ENCODE peak calls at places on chromosomes 3 and 15, in six cellular contexts. E is upper lobe of right lung, U is astrocyte, W is cardiac muscle cell, G is neural crest cell, J is glutamatergic neuron. B is an unnamed sample.

GRCh38 chr3:73653877-73654276 is 29.1 kb upstream of the PDZRN3 start:
- DNase-seq in E (no peak), U (peak; percentile 20), W (no peak), G (no peak), J (no peak), B (no peak)

GRCh38 chr3:164879201-164879600 is 199.1 kb downstream of the SI start:
- DNase-seq in E (no peak), U (no peak), W (peak; percentile 15), G (no peak), J (no peak), B (no peak)

GRCh38 chr3:24640330-24640877 is 145.8 kb upstream of the THRB start:
- DNase-seq in E (no peak), U (peak; percentile 2), W (peak; percentile 50), G (no peak), J (no peak), B (no peak)

GRCh38 chr3:66021731-66022131 is 17.0 kb downstream of the MAGI1 start:
- DNase-seq in E (no peak), U (peak; percentile 41), W (no peak), G (no peak), J (no peak), B (no peak)

GRCh38 chr3:30631237-30631961 is 25.0 kb downstream of the TGFBR2 start:
- DNase-seq in E (no peak), U (peak; percentile 58), W (no peak), G (no peak), J (no peak), B (no peak)

GRCh38 chr15:59008086-59008485 is 20.6 kb downstream of the RNF111 start:
- DNase-seq in E (no peak), U (no peak), W (no peak), G (no peak), J (no peak), B (no peak)

GRCh38 chr15:25408428-25408827 is 30.4 kb downstream of the UBE3A start:
- DNase-seq in E (no peak), U (peak; percentile 17), W (no peak), G (no peak), J (no peak), B (no peak)

GRCh38 chr3:48858709-48859108 is 11.0 kb upstream of the PRKAR2A start:
- DNase-seq in E (no peak), U (no peak), W (no peak), G (no peak), J (no peak), B (no peak)

GRCh38 chr3:183252973-183253363 is at the start of gene B3GNT5:
- DNase-seq in E (peak; percentile 92), U (no peak), W (peak; percentile 11), G (no peak), J (no peak), B (peak; percentile 35)

GRCh38 chr3:2735392-2735894 is 374.7 kb downstream of the IL5RA start:
- DNase-seq in E (no peak), U (no peak), W (no peak), G (no peak), J (no peak), B (no peak)

GRCh38 chr3:122916580-122916979 is 111.0 kb downstream of the SEMA5B start:
- DNase-seq in E (no peak), U (no peak), W (no peak), G (no peak), J (no peak), B (no peak)

GRCh38 chr3:45112939-45113338 is 33.2 kb downstream of the CDCP1 start:
- DNase-seq in E (no peak), U (peak; percentile 46), W (no peak), G (no peak), J (no peak), B (no peak)

GRCh38 chr3:171890398-171890797 is 47.2 kb downstream of the TMEM212 start:
- DNase-seq in E (no peak), U (no peak), W (no peak), G (no peak), J (no peak), B (no peak)

GRCh38 chr15:69535101-69535638 is 82.6 kb downstream of the RPLP1 start:
- DNase-seq in E (no peak), U (peak; percentile 84), W (no peak), G (no peak), J (no peak), B (no peak)

GRCh38 chr3:64759811-64760210 is 72.0 kb upstream of the ADAMTS9 start:
- DNase-seq in E (no peak), U (no peak), W (peak; percentile 14), G (no peak), J (no peak), B (no peak)

GRCh38 chr3:51718547-51719412 is 11.9 kb downstream of the GRM2 start:
- DNase-seq in E (peak; percentile 78), U (no peak), W (peak; percentile 84), G (peak; percentile 75), J (peak; percentile 94), B (peak; percentile 54)

GRCh38 chr3:113275876-113276580 is 64.7 kb downstream of the BOC start:
- DNase-seq in E (no peak), U (peak; percentile 59), W (peak; percentile 23), G (peak; percentile 40), J (peak; percentile 47), B (no peak)

GRCh38 chr15:93250905-93251304 is 161.9 kb upstream of the RGMA start:
- DNase-seq in E (no peak), U (no peak), W (no peak), G (no peak), J (no peak), B (no peak)

GRCh38 chr3:160135850-160136249 is 89.4 kb upstream of the C3orf80 start:
- DNase-seq in E (no peak), U (no peak), W (no peak), G (no peak), J (no peak), B (no peak)

GRCh38 chr15:51600114-51600513 is 22.5 kb downstream of the DMXL2 start:
- DNase-seq in E (no peak), U (peak; percentile 35), W (no peak), G (no peak), J (no peak), B (no peak)

DNA sequence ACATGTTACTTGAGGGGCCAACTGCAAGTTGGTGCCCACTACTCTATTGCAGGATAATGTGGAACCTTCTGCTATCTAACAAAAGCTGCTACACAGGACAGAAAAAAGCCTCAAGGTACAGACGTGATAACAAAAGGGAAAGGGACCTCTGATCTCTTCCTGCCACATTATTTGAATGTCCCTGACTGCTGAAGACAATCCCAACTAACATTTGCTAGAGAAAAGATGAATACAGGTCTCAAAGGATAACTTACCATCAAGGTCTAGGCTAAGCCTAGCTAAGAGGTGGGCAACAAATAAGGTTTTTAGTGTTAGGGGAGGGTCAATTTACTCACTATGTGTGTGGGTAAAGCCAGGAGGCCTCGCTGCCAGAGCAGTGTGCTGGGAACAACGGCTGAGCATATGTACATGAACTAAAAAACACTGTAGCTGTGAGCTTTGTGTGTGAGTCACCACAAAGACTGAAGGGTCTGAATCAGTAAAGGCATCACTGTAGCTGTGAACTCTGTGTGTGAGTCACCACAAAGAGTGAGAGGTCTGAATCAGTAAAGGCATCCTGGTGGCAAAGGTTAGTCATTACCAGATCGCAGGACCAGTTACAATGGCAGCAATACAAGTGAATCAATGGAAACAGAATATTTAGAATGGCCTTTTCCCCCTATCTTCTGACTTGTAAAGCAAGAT is 111.7 kb downstream of the LMLN start:
- DNase-seq in E (no peak), U (peak; percentile 99), W (no peak), G (peak; percentile 10), J (no peak), B (no peak)
- TF ChIP-seq CTCF in E (no peak), U (peak; percentile 39), W (peak; percentile 18), G (no peak), J (peak; percentile 33), B (peak; percentile 25)

GRCh38 chr15:89303986-89304385 is 30.6 kb downstream of the POLG start:
- DNase-seq in E (no peak), U (no peak), W (no peak), G (no peak), J (no peak), B (no peak)

GRCh38 chr15:89301304-89302089 is 33.1 kb downstream of the POLG start:
- DNase-seq in E (no peak), U (no peak), W (no peak), G (no peak), J (no peak), B (no peak)

GRCh38 chr15:89305395-89305794 is 29.2 kb downstream of the POLG start:
- DNase-seq in E (no peak), U (no peak), W (no peak), G (no peak), J (no peak), B (no peak)

GRCh38 chr15:89299896-89300295 is 34.7 kb downstream of the POLG start:
- DNase-seq in E (no peak), U (peak; percentile 23), W (peak; percentile 8), G (no peak), J (no peak), B (no peak)
- TF ChIP-seq CTCF in E (peak; percentile 29), U (peak; percentile 32), W (peak; percentile 39), G (peak; percentile 47), J (no peak), B (no peak)

DNA sequence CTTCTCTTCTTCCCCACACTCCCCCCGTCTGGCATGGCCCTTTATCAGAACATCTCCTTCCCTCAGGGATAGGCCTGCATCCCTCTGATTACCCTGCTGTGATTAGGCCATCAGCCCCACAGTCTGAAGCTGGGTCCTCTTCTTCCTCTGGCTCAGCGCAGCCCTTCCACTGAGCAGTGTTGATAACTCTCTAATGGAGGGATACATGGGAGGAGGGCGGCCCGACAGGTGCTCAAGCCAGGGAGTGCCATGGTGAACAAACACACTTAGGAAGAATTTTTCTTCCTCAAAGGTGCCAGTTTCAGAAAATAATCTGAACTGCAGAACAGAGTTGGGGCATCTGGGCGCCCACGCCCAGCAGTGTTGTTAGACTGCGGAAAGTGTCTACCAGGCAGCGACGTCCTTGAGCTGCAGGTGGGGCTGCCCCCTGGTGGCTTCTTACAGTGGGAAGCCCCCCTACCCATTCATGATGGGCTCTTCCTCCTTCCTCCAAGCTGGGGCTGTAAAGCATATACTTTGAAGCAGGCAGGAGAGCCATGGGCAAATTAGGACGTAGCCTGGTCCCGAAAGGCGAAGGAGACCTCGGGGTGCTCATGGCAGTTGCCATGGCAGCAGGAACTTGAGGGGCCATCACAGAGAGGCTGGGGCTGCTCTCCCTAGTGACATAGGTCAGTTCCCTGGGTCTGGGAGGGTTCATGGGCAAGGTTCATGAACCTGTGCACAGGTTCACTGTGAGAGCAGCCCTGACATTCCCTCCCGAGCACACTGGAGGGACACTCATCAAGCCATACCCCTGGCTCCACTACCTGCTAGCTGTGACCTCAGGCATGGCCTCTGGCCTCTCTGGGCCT is 33.2 kb upstream of the NR2C2 start:
- DNase-seq in E (peak; percentile 35), U (no peak), W (no peak), G (peak; percentile 14), J (peak; percentile 71), B (no peak)
- TF ChIP-seq CTCF in E (peak; percentile 11), U (no peak), W (no peak), G (peak; percentile 50), J (peak; percentile 68), B (peak; percentile 64)

DNA sequence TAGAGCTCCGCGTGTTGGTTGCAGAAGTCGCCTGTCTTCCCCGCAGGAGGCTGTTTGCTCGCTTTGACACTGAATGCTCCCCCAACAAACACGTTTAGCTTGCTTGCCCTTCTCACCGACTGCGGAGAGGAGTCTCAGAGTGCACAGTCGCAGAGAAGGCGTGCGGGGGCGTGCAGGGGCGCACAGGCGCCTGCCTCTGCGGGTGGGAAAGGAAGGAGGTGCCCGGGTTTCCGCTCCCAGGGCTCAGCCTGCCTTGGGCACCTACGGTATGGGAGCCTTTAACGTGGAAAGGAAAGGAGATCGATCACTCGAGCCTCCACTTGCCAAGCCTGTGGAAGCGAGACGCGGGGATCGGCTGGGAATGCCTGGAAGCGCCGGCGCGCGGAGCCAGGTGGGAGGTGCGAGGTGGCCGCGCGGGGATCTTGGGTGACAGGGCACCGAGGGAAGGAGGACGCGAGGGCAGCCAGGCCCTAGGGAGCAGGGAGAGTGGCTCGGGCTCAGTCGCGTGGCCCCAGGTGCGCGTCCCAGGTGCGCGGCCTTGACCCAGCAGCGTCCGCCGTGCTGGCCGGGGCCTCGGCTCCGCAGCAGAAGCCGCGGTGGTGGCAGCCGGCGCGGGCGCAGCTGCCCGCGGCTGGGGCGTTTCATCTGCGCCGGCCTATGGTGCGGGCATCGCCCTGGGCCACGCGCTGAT is at the start of gene FAN1:
- DNase-seq in E (peak; percentile 93), U (peak; percentile 81), W (peak; percentile 93), G (peak; percentile 71), J (peak; percentile 93), B (peak; percentile 78)
- TF ChIP-seq CTCF in E (no peak), U (no peak), W (no peak), G (no peak), J (no peak), B (no peak)